ENCODE peak calls at places on chromosomes 13 and 19, in eight cellular contexts. Y is chondrocyte, I is GM13977, J is AG04450, M is astrocyte of the cerebellum, Z is WTC11, X is mesothelial cell of epicardium, A is AG04449. S is an unnamed sample.

GRCh38 chr13:60654405-60654804 is 257.4 kb downstream of the TDRD3 start:
- DNase-seq in A (no peak), X (no peak), Y (no peak), M (peak; percentile 18), I (no peak), J (no peak), Z (peak; percentile 49), S (no peak)

GRCh38 chr19:33392341-33393285 is 19.1 kb downstream of the CEBPG start:
- DNase-seq in Z (peak; percentile 8), Y (no peak), J (no peak), I (peak; percentile 34), M (no peak), X (no peak), A (no peak), S (no peak)

GRCh38 chr13:45825124-45825650 is 26.4 kb downstream of the SIAH3 start:
- DNase-seq in Y (no peak), A (no peak), M (no peak), J (no peak), X (no peak), I (no peak), Z (no peak), S (no peak)

GRCh38 chr13:110308377-110309158 is 1.5 kb downstream of the COL4A2 start:
- DNase-seq in A (no peak), Y (no peak), X (no peak), I (no peak), J (no peak), Z (peak; percentile 48), M (no peak), S (no peak)

GRCh38 chr19:35162471-35163326 is 8.2 kb downstream of the FXYD5 start:
- DNase-seq in Z (no peak), A (peak; percentile 1), M (peak; percentile 27), I (no peak), X (no peak), J (no peak), Y (no peak), S (no peak)

GRCh38 chr19:4929186-4929585 is 19.9 kb downstream of the UHRF1 start:
- DNase-seq in Z (no peak), M (no peak), J (no peak), I (no peak), A (no peak), Y (no peak), X (no peak), S (no peak)

GRCh38 chr13:59829690-59830089 is 334.0 kb downstream of the DIAPH3 start:
- DNase-seq in Z (no peak), X (no peak), Y (no peak), A (no peak), M (no peak), J (no peak), I (no peak), S (no peak)

GRCh38 chr13:105462981-105463380 is 1072.5 kb downstream of the EFNB2 start:
- DNase-seq in Y (no peak), Z (no peak), A (no peak), J (no peak), X (no peak), I (no peak), M (peak; percentile 18), S (no peak)

GRCh38 chr13:32911506-32911905 is 104.7 kb upstream of the KL start:
- DNase-seq in M (no peak), X (no peak), I (peak; percentile 65), Z (peak; percentile 41), Y (no peak), A (peak; percentile 21), J (no peak), S (no peak)

GRCh38 chr19:52735734-52736133 is 890 bp upstream of the ZNF611 start:
- DNase-seq in M (no peak), A (no peak), J (no peak), X (peak; percentile 34), Z (peak; percentile 89), I (no peak), Y (no peak), S (no peak)

GRCh38 chr19:6236310-6237291 is 43.2 kb downstream of the MLLT1 start:
- DNase-seq in A (no peak), Z (no peak), I (no peak), M (no peak), Y (peak; percentile 83), X (peak; percentile 23), J (no peak), S (no peak)

GRCh38 chr19:40420451-40420765 is 5.4 kb downstream of the SERTAD1 start:
- DNase-seq in X (no peak), I (no peak), A (no peak), J (no peak), M (no peak), Y (no peak), Z (no peak), S (no peak)

GRCh38 chr13:52846567-52847321 is 1.7 kb downstream of the PCDH8 start:
- DNase-seq in X (peak; percentile 80), Y (no peak), M (no peak), J (no peak), I (peak; percentile 59), A (no peak), Z (peak; percentile 92), S (no peak)

DNA sequence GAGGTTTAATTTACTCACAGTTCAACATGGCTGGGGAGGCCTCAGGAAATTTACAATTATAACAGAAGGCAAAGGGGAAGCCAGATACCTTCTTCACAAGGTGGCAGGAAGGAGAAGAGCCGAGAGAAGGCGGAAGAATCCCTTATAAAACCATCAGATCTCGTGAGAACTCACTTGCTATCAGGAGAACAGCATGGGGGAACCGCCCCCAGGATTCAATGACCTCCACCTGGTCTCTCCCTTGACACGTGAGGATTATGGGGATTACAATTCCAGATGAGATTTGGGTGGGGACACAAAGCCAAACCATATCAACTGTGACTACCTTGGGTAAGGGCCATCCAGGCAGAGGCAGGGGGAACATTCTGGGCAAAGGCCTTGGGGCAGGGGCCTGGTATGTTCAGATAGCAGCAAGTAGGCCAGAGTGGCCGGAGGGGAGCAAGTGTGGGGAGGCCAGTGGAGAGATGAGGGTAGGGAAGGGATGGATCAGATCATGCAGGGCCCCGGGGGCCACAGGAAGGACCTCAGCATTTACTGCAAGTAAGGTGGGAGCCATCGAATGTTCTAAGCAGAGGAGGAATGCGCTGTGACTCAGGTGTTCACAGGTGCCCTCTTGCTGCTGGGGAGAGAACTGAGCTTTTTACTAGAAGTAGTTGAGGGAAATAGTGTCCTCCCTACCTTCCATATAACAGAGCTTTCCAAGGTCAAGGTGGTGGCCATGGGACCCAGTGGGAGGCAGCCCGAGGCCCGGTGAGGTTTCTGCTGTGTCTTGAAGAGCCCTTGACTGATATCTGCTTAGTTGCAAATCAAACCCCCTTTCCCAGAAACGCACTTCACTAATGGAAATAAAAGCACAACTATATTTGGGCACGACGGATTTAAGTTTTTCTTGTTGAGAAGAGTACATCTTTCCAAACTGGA is 18.0 kb downstream of the RAB3D start:
- DNase-seq in J (no peak), Z (no peak), Y (no peak), A (no peak), X (no peak), M (no peak), I (no peak), S (no peak)
- TF ChIP-seq CTCF in J (no peak), Z (no peak), Y (no peak), A (no peak), X (no peak), M (no peak), I (peak; percentile 25), S (no peak)

DNA sequence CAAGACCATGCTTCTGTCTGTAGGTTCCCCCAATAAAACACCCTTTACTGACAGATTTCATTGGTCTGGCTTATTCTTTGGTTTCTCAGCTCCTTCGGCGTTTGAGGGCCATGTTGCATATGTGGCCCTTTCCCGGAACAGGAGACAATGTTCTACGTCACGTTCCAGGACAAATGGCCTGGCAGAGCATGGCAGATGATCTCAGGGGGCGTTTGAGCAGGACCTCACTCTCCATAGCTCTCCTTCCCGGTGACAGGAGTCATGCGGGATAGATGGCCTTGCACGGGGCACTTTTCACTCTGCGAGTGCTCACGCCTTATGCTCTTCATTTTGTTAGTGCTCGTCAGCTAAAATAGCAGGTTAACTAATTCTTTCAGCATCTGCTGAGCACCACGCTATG is 5.4 kb upstream of the ATP11A start:
- DNase-seq in X (no peak), J (no peak), I (no peak), M (no peak), Y (no peak), A (no peak), Z (no peak), S (no peak)
- TF ChIP-seq CTCF in X (no peak), J (no peak), I (no peak), M (no peak), Y (no peak), A (no peak), Z (no peak), S (no peak)

GRCh38 chr13:26538363-26539317 is 18.8 kb upstream of the WASF3 start:
- DNase-seq in I (no peak), A (no peak), Z (no peak), Y (no peak), M (no peak), X (no peak), J (no peak), S (no peak)
- TF ChIP-seq CTCF in I (no peak), A (no peak), Z (no peak), Y (no peak), M (no peak), X (no peak), J (no peak), S (no peak)

GRCh38 chr19:55454787-55455243 is 6.6 kb downstream of the ISOC2 start:
- DNase-seq in Z (peak; percentile 83), Y (no peak), A (no peak), X (no peak), M (no peak), J (no peak), I (peak; percentile 75), S (no peak)

GRCh38 chr19:55451522-55452380 is 8.7 kb upstream of the SHISA7 start:
- DNase-seq in J (no peak), Z (no peak), X (no peak), Y (no peak), M (no peak), I (peak; percentile 63), A (no peak), S (no peak)

GRCh38 chr19:55451163-55451521 is 8.0 kb upstream of the SHISA7 start:
- DNase-seq in Y (no peak), J (no peak), Z (no peak), X (no peak), M (no peak), A (no peak), I (no peak), S (no peak)

GRCh38 chr19:55453861-55454260 is 7.6 kb downstream of the ISOC2 start:
- DNase-seq in X (no peak), M (no peak), Z (no peak), J (no peak), A (no peak), I (no peak), Y (no peak), S (no peak)

DNA sequence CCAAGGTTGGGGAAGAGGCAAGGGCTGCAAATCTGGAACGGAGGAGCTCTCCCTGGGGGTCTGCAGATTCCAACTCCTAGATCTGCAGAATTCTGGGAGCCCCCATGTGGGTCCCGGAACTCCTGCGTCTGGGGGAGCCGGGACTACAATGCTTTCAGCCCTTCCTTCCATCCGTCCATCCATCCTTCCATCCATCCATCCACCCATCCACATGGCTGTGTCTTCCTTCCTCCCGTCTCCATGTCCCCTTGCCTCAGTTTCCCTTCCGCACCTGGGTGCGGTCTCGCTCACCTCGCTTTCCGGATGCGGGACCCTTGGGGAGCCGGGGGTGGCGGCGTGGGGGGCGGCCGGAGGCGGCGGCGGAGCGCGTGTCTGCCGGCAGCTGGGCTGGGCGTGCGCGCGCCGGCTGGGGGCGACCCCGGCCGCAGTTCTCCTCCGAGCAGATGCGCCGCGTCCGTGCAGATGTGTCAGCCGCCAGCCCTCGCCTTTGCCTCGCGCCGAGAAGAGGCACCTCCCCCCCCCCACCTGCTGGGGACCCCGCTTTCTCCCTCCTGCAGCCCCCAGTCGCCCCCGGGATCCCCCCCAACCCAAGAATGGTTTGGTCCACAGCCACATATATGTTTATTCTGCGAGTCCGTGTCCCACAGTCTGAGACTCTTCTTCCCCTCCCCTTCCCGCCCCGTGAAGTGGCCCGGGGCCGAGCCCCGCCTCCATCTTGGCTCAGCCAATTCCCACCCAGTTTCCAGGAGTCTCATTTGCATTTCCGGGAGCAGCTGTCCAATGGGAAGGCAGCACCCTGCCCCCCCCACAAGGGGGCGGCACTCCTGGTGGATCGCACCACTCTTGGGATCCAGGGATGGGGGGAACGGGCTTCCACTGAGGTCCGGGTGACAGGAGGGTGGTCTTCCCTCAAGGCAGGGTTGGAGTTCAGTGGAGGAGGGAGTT is 8.8 kb downstream of the ISOC2 start:
- DNase-seq in Y (no peak), I (no peak), Z (peak; percentile 95), X (peak; percentile 67), M (no peak), J (peak; percentile 27), A (no peak), S (no peak)
- TF ChIP-seq CTCF in Y (peak; percentile 45), I (peak; percentile 12), Z (no peak), X (no peak), M (no peak), J (no peak), A (no peak), S (no peak)

S was measured in activated B cell treated with CpG ODN at 0.5 μM for 24 hours.